ENCODE peak calls at places on chromosomes 3 and 15, in ten cellular contexts. One of them, this sample, is unnamed. For H3K27me3, the result is how much of the 10 kb centered on the place peaks cover.

GRCh38 chr3:150237490-150237889 is 170.6 kb upstream of the TSC22D2 start:
- DNase-seq in K562: no peak
- DNase-seq in GM12878: no peak
- DNase-seq in ovary: no peak
- DNase-seq in H1: no peak
- DNase-seq in tibial nerve: no peak
- DNase-seq in HepG2: no peak
- DNase-seq in SK-N-SH: no peak
- DNase-seq in sigmoid colon: peak
- DNase-seq in suprapubic skin: no peak
- DNase-seq in this sample: no peak

GRCh38 chr3:171874251-171874679 is 31.1 kb downstream of the TMEM212 start:
- DNase-seq in K562: no peak
- DNase-seq in GM12878: no peak
- DNase-seq in ovary: no peak
- DNase-seq in H1: peak
- DNase-seq in tibial nerve: no peak
- DNase-seq in HepG2: peak
- DNase-seq in SK-N-SH: no peak
- DNase-seq in sigmoid colon: no peak
- DNase-seq in suprapubic skin: no peak
- DNase-seq in this sample: no peak

GRCh38 chr3:5229414-5229813 is 41.9 kb downstream of the EDEM1 start:
- DNase-seq in K562: no peak
- DNase-seq in GM12878: no peak
- DNase-seq in ovary: no peak
- DNase-seq in H1: no peak
- DNase-seq in tibial nerve: no peak
- DNase-seq in HepG2: no peak
- DNase-seq in SK-N-SH: no peak
- DNase-seq in sigmoid colon: no peak
- DNase-seq in suprapubic skin: no peak
- DNase-seq in this sample: no peak

GRCh38 chr15:88652456-88653199 is 13.8 kb downstream of the ISG20 start:
- DNase-seq in K562: no peak
- DNase-seq in GM12878: no peak
- DNase-seq in ovary: no peak
- DNase-seq in H1: no peak
- DNase-seq in tibial nerve: no peak
- DNase-seq in HepG2: no peak
- DNase-seq in SK-N-SH: no peak
- DNase-seq in sigmoid colon: peak
- DNase-seq in suprapubic skin: peak
- DNase-seq in this sample: no peak

GRCh38 chr3:150094150-150094932 is 123.6 kb upstream of the PFN2 start:
- DNase-seq in K562: no peak
- DNase-seq in GM12878: no peak
- DNase-seq in ovary: no peak
- DNase-seq in H1: no peak
- DNase-seq in tibial nerve: no peak
- DNase-seq in HepG2: no peak
- DNase-seq in SK-N-SH: no peak
- DNase-seq in sigmoid colon: no peak
- DNase-seq in suprapubic skin: no peak
- DNase-seq in this sample: no peak

GRCh38 chr15:68658151-68658550 is 79.4 kb downstream of the CORO2B start:
- DNase-seq in K562: no peak
- DNase-seq in GM12878: no peak
- DNase-seq in ovary: peak
- DNase-seq in H1: no peak
- DNase-seq in tibial nerve: no peak
- DNase-seq in HepG2: no peak
- DNase-seq in SK-N-SH: no peak
- DNase-seq in sigmoid colon: peak
- DNase-seq in suprapubic skin: no peak
- DNase-seq in this sample: no peak

GRCh38 chr3:52469001-52469400 is 13.6 kb downstream of the NISCH start:
- DNase-seq in K562: no peak
- DNase-seq in GM12878: no peak
- DNase-seq in ovary: no peak
- DNase-seq in H1: no peak
- DNase-seq in tibial nerve: no peak
- DNase-seq in HepG2: no peak
- DNase-seq in SK-N-SH: no peak
- DNase-seq in sigmoid colon: no peak
- DNase-seq in suprapubic skin: no peak
- DNase-seq in this sample: no peak

GRCh38 chr3:129435367-129435766 is 4.4 kb downstream of the MBD4 start:
- DNase-seq in K562: no peak
- DNase-seq in GM12878: no peak
- DNase-seq in ovary: no peak
- DNase-seq in H1: no peak
- DNase-seq in tibial nerve: no peak
- DNase-seq in HepG2: no peak
- DNase-seq in SK-N-SH: no peak
- DNase-seq in sigmoid colon: no peak
- DNase-seq in suprapubic skin: no peak
- DNase-seq in this sample: no peak

GRCh38 chr3:11568503-11569155 is 75.1 kb downstream of the VGLL4 start:
- DNase-seq in K562: no peak
- DNase-seq in GM12878: no peak
- DNase-seq in ovary: peak
- DNase-seq in H1: no peak
- DNase-seq in tibial nerve: peak
- DNase-seq in HepG2: no peak
- DNase-seq in SK-N-SH: no peak
- DNase-seq in sigmoid colon: peak
- DNase-seq in suprapubic skin: peak
- DNase-seq in this sample: peak

GRCh38 chr15:66400351-66400774 is 13.7 kb downstream of the MAP2K1 start:
- DNase-seq in K562: no peak
- DNase-seq in GM12878: no peak
- DNase-seq in ovary: no peak
- DNase-seq in H1: no peak
- DNase-seq in tibial nerve: no peak
- DNase-seq in HepG2: no peak
- DNase-seq in SK-N-SH: no peak
- DNase-seq in sigmoid colon: no peak
- DNase-seq in suprapubic skin: no peak
- DNase-seq in this sample: no peak

GRCh38 chr3:42843730-42844713 is 31.7 kb downstream of the CYP8B1 start:
- DNase-seq in K562: no peak
- DNase-seq in GM12878: no peak
- DNase-seq in ovary: no peak
- DNase-seq in H1: no peak
- DNase-seq in tibial nerve: peak
- DNase-seq in HepG2: no peak
- DNase-seq in SK-N-SH: no peak
- DNase-seq in sigmoid colon: peak
- DNase-seq in suprapubic skin: no peak
- DNase-seq in this sample: peak

GRCh38 chr3:155303540-155303939 is 10.1 kb upstream of the STRIT1 start:
- DNase-seq in K562: no peak
- DNase-seq in GM12878: no peak
- DNase-seq in ovary: no peak
- DNase-seq in H1: no peak
- DNase-seq in tibial nerve: no peak
- DNase-seq in HepG2: no peak
- DNase-seq in SK-N-SH: no peak
- DNase-seq in sigmoid colon: no peak
- DNase-seq in suprapubic skin: no peak
- DNase-seq in this sample: no peak

GRCh38 chr15:47959617-47960398 is 161.0 kb upstream of the SLC24A5 start:
- DNase-seq in K562: no peak
- DNase-seq in GM12878: peak
- DNase-seq in ovary: no peak
- DNase-seq in H1: no peak
- DNase-seq in tibial nerve: no peak
- DNase-seq in HepG2: no peak
- DNase-seq in SK-N-SH: no peak
- DNase-seq in sigmoid colon: no peak
- DNase-seq in suprapubic skin: no peak
- DNase-seq in this sample: no peak

GRCh38 chr3:36904641-36905040 is 40.2 kb downstream of the TRANK1 start:
- DNase-seq in K562: no peak
- DNase-seq in GM12878: no peak
- DNase-seq in ovary: no peak
- DNase-seq in H1: peak
- DNase-seq in tibial nerve: no peak
- DNase-seq in HepG2: peak
- DNase-seq in SK-N-SH: peak
- DNase-seq in sigmoid colon: no peak
- DNase-seq in suprapubic skin: no peak
- DNase-seq in this sample: no peak

GRCh38 chr3:149575213-149575961 is 82.4 kb downstream of the WWTR1 start:
- DNase-seq in K562: no peak
- DNase-seq in GM12878: no peak
- DNase-seq in ovary: peak
- DNase-seq in H1: no peak
- DNase-seq in tibial nerve: no peak
- DNase-seq in HepG2: peak
- DNase-seq in SK-N-SH: no peak
- DNase-seq in sigmoid colon: peak
- DNase-seq in suprapubic skin: no peak
- DNase-seq in this sample: no peak

GRCh38 chr3:71210257-71211002 is 373.1 kb downstream of the FOXP1 start:
- DNase-seq in K562: peak
- DNase-seq in GM12878: no peak
- DNase-seq in ovary: no peak
- DNase-seq in H1: no peak
- DNase-seq in tibial nerve: no peak
- DNase-seq in HepG2: peak
- DNase-seq in SK-N-SH: no peak
- DNase-seq in sigmoid colon: peak
- DNase-seq in suprapubic skin: no peak
- DNase-seq in this sample: peak

GRCh38 chr15:74768771-74769342 is 13.0 kb upstream of the CSK start:
- DNase-seq in K562: peak
- DNase-seq in GM12878: no peak
- DNase-seq in ovary: peak
- DNase-seq in H1: no peak
- DNase-seq in tibial nerve: peak
- DNase-seq in HepG2: peak
- DNase-seq in SK-N-SH: peak
- DNase-seq in sigmoid colon: no peak
- DNase-seq in suprapubic skin: no peak
- DNase-seq in this sample: peak

GRCh38 chr15:45634442-45635190 is at the start of gene SQOR:
- DNase-seq in K562: peak
- DNase-seq in GM12878: peak
- DNase-seq in ovary: peak
- DNase-seq in H1: no peak
- DNase-seq in tibial nerve: peak
- DNase-seq in HepG2: peak
- DNase-seq in SK-N-SH: peak
- DNase-seq in sigmoid colon: peak
- DNase-seq in suprapubic skin: peak
- DNase-seq in this sample: peak
- H3K27me3 ChIP-seq in K562: under half
- H3K27me3 ChIP-seq in GM12878: under half
- H3K27me3 ChIP-seq in ovary: under half
- H3K27me3 ChIP-seq in H1: under half
- H3K27me3 ChIP-seq in tibial nerve: under half
- H3K27me3 ChIP-seq in HepG2: under half
- H3K27me3 ChIP-seq in SK-N-SH: under half
- H3K27me3 ChIP-seq in sigmoid colon: under half
- H3K27me3 ChIP-seq in suprapubic skin: under half
- H3K27me3 ChIP-seq in this sample: under half

GRCh38 chr3:72675243-72675642 is 173.0 kb downstream of the SHQ1 start:
- DNase-seq in K562: no peak
- DNase-seq in GM12878: no peak
- DNase-seq in ovary: no peak
- DNase-seq in H1: no peak
- DNase-seq in tibial nerve: no peak
- DNase-seq in HepG2: no peak
- DNase-seq in SK-N-SH: no peak
- DNase-seq in sigmoid colon: no peak
- DNase-seq in suprapubic skin: no peak
- DNase-seq in this sample: no peak
- TF ChIP-seq CTCF in K562: no peak
- TF ChIP-seq CTCF in GM12878: no peak
- TF ChIP-seq CTCF in ovary: no peak
- TF ChIP-seq CTCF in H1: no peak
- TF ChIP-seq CTCF in tibial nerve: no peak
- TF ChIP-seq CTCF in HepG2: no peak
- TF ChIP-seq CTCF in SK-N-SH: no peak
- TF ChIP-seq CTCF in sigmoid colon: no peak
- TF ChIP-seq CTCF in suprapubic skin: no peak
- TF ChIP-seq CTCF in this sample: no peak

DNA sequence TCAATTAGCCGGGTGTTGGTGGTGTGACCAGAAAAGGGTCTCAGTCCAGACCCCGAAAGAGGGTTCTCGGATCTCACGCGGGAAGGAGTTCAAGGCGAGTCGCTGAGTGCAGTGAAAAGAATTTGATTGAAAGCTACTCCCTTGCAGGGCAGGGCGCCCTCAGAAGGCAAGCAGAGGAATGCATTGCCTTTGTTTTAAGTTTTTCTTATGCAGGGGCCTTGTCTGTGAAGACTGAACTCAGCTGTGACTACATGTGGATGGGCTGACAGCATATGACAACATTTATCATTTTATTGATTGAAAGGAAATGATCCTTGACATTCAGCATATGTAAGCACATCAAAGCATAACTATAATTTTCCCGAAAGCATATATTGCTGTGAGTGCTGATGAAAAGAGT is 11.8 kb downstream of the CPN2 start:
- DNase-seq in K562: no peak
- DNase-seq in GM12878: no peak
- DNase-seq in ovary: no peak
- DNase-seq in H1: no peak
- DNase-seq in tibial nerve: no peak
- DNase-seq in HepG2: no peak
- DNase-seq in SK-N-SH: no peak
- DNase-seq in sigmoid colon: no peak
- DNase-seq in suprapubic skin: no peak
- DNase-seq in this sample: no peak
- TF ChIP-seq EP300 in K562: no peak
- TF ChIP-seq EP300 in GM12878: no peak
- TF ChIP-seq EP300 in ovary: no peak
- TF ChIP-seq EP300 in H1: no peak
- TF ChIP-seq EP300 in tibial nerve: no peak
- TF ChIP-seq EP300 in HepG2: no peak
- TF ChIP-seq EP300 in SK-N-SH: no peak
- TF ChIP-seq EP300 in sigmoid colon: no peak
- TF ChIP-seq EP300 in suprapubic skin: no peak
- TF ChIP-seq EP300 in this sample: no peak

GRCh38 chr15:92391640-92392039 is 2.0 kb upstream of the ST8SIA2 start:
- DNase-seq in K562: no peak
- DNase-seq in GM12878: no peak
- DNase-seq in ovary: no peak
- DNase-seq in H1: no peak
- DNase-seq in tibial nerve: no peak
- DNase-seq in HepG2: peak
- DNase-seq in SK-N-SH: no peak
- DNase-seq in sigmoid colon: no peak
- DNase-seq in suprapubic skin: no peak
- DNase-seq in this sample: no peak
- H3K27me3 ChIP-seq in K562: under half
- H3K27me3 ChIP-seq in GM12878: under half
- H3K27me3 ChIP-seq in ovary: under half
- H3K27me3 ChIP-seq in H1: under half
- H3K27me3 ChIP-seq in tibial nerve: half or more
- H3K27me3 ChIP-seq in HepG2: under half
- H3K27me3 ChIP-seq in SK-N-SH: under half
- H3K27me3 ChIP-seq in sigmoid colon: half or more
- H3K27me3 ChIP-seq in suprapubic skin: half or more
- H3K27me3 ChIP-seq in this sample: half or more

This sample was measured in transverse colon.